ENCODE peak calls at places on chromosomes 2 and 18, in four cellular contexts. E is H1, J is HepG2, O is GM12878. S is an unnamed sample.

GRCh38 chr18:31977270-31977872 is 34.4 kb upstream of the TRAPPC8 start:
- DNase-seq in E (peak; percentile 59), J (peak; percentile 68), O (no peak), S (peak; percentile 55)

GRCh38 chr18:59966913-59967312 is 67.1 kb downstream of the PMAIP1 start:
- DNase-seq in E (no peak), J (no peak), O (no peak), S (no peak)

GRCh38 chr2:138948070-138948539 is 167.9 kb upstream of the NXPH2 start:
- DNase-seq in E (no peak), J (no peak), O (no peak), S (no peak)

GRCh38 chr2:234333168-234334130 is 163.4 kb downstream of the ARL4C start:
- DNase-seq in E (no peak), J (no peak), O (no peak), S (no peak)

GRCh38 chr2:144253743-144254142 is 266.2 kb downstream of the ZEB2 start:
- DNase-seq in E (no peak), J (no peak), O (no peak), S (no peak)

GRCh38 chr2:132383956-132384355 is 32.6 kb upstream of the GPR39 start:
- DNase-seq in E (no peak), J (no peak), O (no peak), S (no peak)

GRCh38 chr2:16279641-16280040 is 339.3 kb downstream of the MYCN start:
- DNase-seq in E (no peak), J (no peak), O (no peak), S (no peak)

GRCh38 chr2:47422016-47422415 is 19.1 kb downstream of the MSH2 start:
- DNase-seq in E (no peak), J (no peak), O (no peak), S (no peak)

GRCh38 chr2:19336781-19337180 is 21.6 kb downstream of the OSR1 start:
- DNase-seq in E (no peak), J (no peak), O (no peak), S (no peak)

GRCh38 chr2:42223067-42223636 is 54.0 kb downstream of the EML4 start:
- DNase-seq in E (no peak), J (no peak), O (no peak), S (no peak)

GRCh38 chr18:48783616-48784520 is 166.9 kb downstream of the SMAD7 start:
- DNase-seq in E (no peak), J (no peak), O (no peak), S (no peak)
- H3K4me1 ChIP-seq in E (no peaks in the 10 kb centered on the region), J (peaks cover 38% of the 10 kb centered on the region), O (peaks cover 54% of the 10 kb centered on the region), S (peaks cover 26% of the 10 kb centered on the region)

DNA sequence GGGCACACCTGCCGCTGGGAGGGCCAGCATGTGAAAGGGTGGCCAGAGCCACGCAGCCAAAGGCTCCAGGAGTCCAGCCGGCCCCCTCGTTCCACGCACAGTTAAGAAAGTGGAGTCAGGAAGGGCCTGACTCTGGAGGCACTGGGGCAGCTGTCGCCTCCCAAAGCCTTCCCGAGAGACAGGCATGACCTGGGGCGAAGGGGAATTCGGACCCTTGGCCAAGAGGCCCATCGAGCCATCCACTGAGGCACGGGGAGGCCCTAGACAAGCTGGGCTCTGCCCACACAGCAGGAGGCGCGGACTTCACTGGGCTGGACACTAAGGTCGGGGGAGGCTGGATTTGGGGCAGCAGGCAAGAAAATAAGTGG is 38.5 kb upstream of the SNED1 start:
- DNase-seq in E (peak; percentile 44), J (no peak), O (no peak), S (no peak)
- TF ChIP-seq SUZ12 in E (no peak), J (no peak), O (no peak), S (no peak)

DNA sequence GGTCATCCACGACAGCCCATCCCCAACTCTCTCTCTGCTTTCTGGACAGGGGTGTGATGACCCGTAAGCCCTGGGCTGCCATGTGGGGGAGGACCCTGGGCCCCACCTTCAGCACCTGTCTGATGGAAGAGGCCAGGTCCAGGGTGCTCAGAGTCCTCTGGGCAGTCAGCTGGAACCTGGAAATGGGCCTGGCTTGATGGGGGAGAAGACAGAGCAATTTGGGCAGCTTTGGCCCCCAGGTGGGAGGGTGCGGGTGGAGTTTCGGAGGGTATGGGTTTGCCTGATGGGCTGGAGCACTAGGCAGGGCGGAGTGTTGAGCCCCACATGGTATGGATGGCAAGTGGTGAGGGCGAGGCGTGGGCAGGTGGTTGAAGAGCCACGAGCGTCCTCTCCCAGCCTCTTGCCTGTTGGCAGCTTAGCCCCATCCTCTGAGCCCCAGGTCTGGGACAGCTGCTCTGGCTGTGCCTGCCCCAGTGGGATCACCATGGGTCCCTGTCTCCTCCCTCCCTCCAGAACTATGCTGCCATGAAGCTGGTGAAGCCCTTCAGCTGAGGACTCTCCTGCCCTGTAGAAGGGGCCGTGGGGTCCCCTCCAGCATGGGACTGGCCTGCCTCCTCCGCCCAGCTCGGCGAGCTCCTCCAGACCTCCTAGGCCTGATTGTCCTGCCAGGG is 232.7 kb downstream of the DYSF start:
- DNase-seq in E (no peak), J (no peak), O (no peak), S (no peak)
- H3K4me1 ChIP-seq in E (no peaks in the 10 kb centered on the region), J (no peaks in the 10 kb centered on the region), O (no peaks in the 10 kb centered on the region), S (peaks cover 4% of the 10 kb centered on the region)

DNA sequence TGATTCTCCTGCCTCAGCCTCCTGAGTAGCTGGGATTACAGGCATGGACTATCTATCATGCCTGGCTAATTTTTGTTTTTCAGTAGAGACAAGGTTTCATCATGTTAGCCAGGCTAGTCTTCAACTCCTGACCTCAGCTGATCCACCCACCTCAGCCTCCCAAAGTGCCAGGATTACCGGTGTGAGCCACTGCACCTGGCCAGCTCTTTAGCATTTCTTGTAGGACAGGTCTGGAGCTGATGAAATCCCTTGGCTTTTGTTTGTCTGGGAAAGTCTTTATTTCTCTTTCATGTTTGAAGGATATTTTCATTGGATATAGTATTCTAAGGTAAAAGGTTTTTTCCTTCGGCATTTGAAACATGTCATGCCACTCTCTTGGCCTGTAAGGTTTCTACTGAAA is 20.2 kb downstream of the VPS54 start:
- DNase-seq in E (no peak), J (no peak), O (no peak), S (no peak)
- TF ChIP-seq SUZ12 in E (no peak), J (no peak), O (no peak), S (no peak)

DNA sequence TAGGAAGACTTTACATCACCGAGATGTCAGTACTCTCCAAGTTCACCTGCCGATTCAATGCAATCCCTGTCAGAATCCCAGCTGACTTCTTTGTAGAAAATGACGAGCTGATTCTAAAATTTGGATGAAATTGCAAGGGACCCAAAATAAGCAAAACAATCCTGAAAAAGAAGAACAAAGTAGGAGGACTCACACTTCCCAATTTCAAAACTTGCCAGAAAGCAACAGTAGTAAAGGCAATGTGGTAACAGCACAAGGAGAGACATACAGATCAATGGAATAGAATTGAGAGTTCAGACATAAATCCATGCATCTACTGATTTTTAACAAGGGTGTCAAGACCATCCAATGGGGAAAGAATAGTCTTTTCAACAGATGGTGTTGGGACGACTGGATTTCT is 52.2 kb downstream of the SMAD7 start:
- DNase-seq in E (no peak), J (no peak), O (no peak), S (no peak)
- H3K4me1 ChIP-seq in E (no peaks in the 10 kb centered on the region), J (peaks cover 68% of the 10 kb centered on the region), O (peaks cover 13% of the 10 kb centered on the region), S (peaks cover 9% of the 10 kb centered on the region)

GRCh38 chr2:224793961-224794360 is 77.8 kb upstream of the CCDC195 start:
- DNase-seq in E (no peak), J (no peak), O (no peak), S (no peak)
- TF ChIP-seq SUZ12 in E (no peak), J (no peak), O (no peak), S (no peak)

DNA sequence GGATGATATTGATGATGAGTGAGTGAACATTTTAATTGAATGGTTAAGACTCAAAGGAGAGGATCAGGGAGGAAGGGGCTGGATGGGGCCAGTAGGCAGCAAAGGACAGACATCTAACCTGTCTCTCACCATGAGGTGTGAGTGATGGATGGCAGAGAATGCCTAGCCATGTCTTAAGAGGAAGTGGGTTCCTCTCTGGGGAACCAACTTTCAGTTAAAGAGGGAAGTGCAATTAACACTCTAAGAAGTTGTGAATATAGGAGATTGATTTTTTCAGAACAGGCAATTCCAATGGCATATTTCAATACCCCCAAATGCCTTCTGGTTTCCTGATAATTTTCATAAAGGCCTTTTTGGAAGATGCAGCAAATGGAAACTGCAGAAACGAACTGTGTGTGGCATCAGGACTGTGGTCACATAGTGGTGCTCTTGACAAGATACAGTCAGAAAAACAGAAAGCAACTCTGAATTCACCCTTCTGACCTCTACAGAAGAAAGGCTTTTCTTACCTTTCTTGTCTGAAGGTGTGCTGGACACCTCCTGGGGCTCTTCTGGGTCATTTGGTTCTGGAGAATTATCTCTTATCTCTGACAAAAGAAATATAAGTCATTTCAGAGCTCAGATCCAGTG is 10.2 kb downstream of the SP110 start:
- DNase-seq in E (no peak), J (no peak), O (no peak), S (no peak)
- H3K4me1 ChIP-seq in E (no peaks in the 10 kb centered on the region), J (no peaks in the 10 kb centered on the region), O (peaks cover 40% of the 10 kb centered on the region), S (no peaks in the 10 kb centered on the region)

GRCh38 chr18:79862562-79862961 is 64.8 kb downstream of the KCNG2 start:
- DNase-seq in E (no peak), J (no peak), O (no peak), S (no peak)
- TF ChIP-seq SUZ12 in E (no peak), J (no peak), O (no peak), S (no peak)

GRCh38 chr2:97761192-97761591 is 47.8 kb downstream of the ZAP70 start:
- DNase-seq in E (no peak), J (no peak), O (no peak), S (no peak)
- H3K4me1 ChIP-seq in E (no peaks in the 10 kb centered on the region), J (no peaks in the 10 kb centered on the region), O (no peaks in the 10 kb centered on the region), S (peaks cover 14% of the 10 kb centered on the region)